ENCODE peak calls at places on chromosomes 3 and 15, in six cellular contexts. One of them, this sample, is unnamed. For H3K4me1, the result is how much of the 10 kb centered on the place peaks cover.

GRCh38 chr15:95972136-95972553 is 358.4 kb upstream of the NR2F2 start:
- DNase-seq in sigmoid colon: no peak
- DNase-seq in mammary epithelial cell: peak
- DNase-seq in heart right ventricle: peak
- DNase-seq in lower lobe of right lung: no peak
- DNase-seq in NT2/D1: no peak
- DNase-seq in this sample: no peak

GRCh38 chr15:76974456-76975083 is 20.4 kb upstream of the PSTPIP1 start:
- DNase-seq in sigmoid colon: no peak
- DNase-seq in mammary epithelial cell: no peak
- DNase-seq in heart right ventricle: no peak
- DNase-seq in lower lobe of right lung: no peak
- DNase-seq in NT2/D1: no peak
- DNase-seq in this sample: no peak

GRCh38 chr3:28476764-28477163 is 128.1 kb upstream of the AZI2 start:
- DNase-seq in sigmoid colon: no peak
- DNase-seq in mammary epithelial cell: no peak
- DNase-seq in heart right ventricle: no peak
- DNase-seq in lower lobe of right lung: no peak
- DNase-seq in NT2/D1: no peak
- DNase-seq in this sample: no peak

GRCh38 chr3:127238602-127239001 is 45.7 kb downstream of the PRR23E start:
- DNase-seq in sigmoid colon: no peak
- DNase-seq in mammary epithelial cell: peak
- DNase-seq in heart right ventricle: no peak
- DNase-seq in lower lobe of right lung: no peak
- DNase-seq in NT2/D1: no peak
- DNase-seq in this sample: no peak

GRCh38 chr3:134810052-134810435 is 15.0 kb downstream of the EPHB1 start:
- DNase-seq in sigmoid colon: no peak
- DNase-seq in mammary epithelial cell: no peak
- DNase-seq in heart right ventricle: no peak
- DNase-seq in lower lobe of right lung: no peak
- DNase-seq in NT2/D1: no peak
- DNase-seq in this sample: no peak

GRCh38 chr3:44114142-44114541 is 127.5 kb upstream of the TOPAZ1 start:
- DNase-seq in sigmoid colon: no peak
- DNase-seq in mammary epithelial cell: no peak
- DNase-seq in heart right ventricle: peak
- DNase-seq in lower lobe of right lung: no peak
- DNase-seq in NT2/D1: peak
- DNase-seq in this sample: no peak

GRCh38 chr15:48040166-48040817 is 80.5 kb upstream of the SLC24A5 start:
- DNase-seq in sigmoid colon: no peak
- DNase-seq in mammary epithelial cell: peak
- DNase-seq in heart right ventricle: no peak
- DNase-seq in lower lobe of right lung: no peak
- DNase-seq in NT2/D1: no peak
- DNase-seq in this sample: no peak

GRCh38 chr3:195098741-195099525 is 172.0 kb downstream of the XXYLT1 start:
- DNase-seq in sigmoid colon: no peak
- DNase-seq in mammary epithelial cell: no peak
- DNase-seq in heart right ventricle: peak
- DNase-seq in lower lobe of right lung: peak
- DNase-seq in NT2/D1: no peak
- DNase-seq in this sample: peak

GRCh38 chr15:90845201-90845949 is 23.0 kb upstream of the FURIN start:
- DNase-seq in sigmoid colon: no peak
- DNase-seq in mammary epithelial cell: peak
- DNase-seq in heart right ventricle: no peak
- DNase-seq in lower lobe of right lung: no peak
- DNase-seq in NT2/D1: no peak
- DNase-seq in this sample: no peak

GRCh38 chr15:79728867-79729266 is 167.9 kb downstream of the MTHFS start:
- DNase-seq in sigmoid colon: no peak
- DNase-seq in mammary epithelial cell: no peak
- DNase-seq in heart right ventricle: no peak
- DNase-seq in lower lobe of right lung: no peak
- DNase-seq in NT2/D1: no peak
- DNase-seq in this sample: no peak

GRCh38 chr15:29827421-29827820 is 5.2 kb upstream of the TJP1 start:
- DNase-seq in sigmoid colon: no peak
- DNase-seq in mammary epithelial cell: no peak
- DNase-seq in heart right ventricle: no peak
- DNase-seq in lower lobe of right lung: no peak
- DNase-seq in NT2/D1: no peak
- DNase-seq in this sample: no peak

GRCh38 chr3:20078194-20078709 is 38.0 kb downstream of the KAT2B start:
- DNase-seq in sigmoid colon: no peak
- DNase-seq in mammary epithelial cell: no peak
- DNase-seq in heart right ventricle: no peak
- DNase-seq in lower lobe of right lung: no peak
- DNase-seq in NT2/D1: no peak
- DNase-seq in this sample: no peak

GRCh38 chr15:80233511-80234080 is 18.4 kb downstream of the CTXND1 start:
- DNase-seq in sigmoid colon: no peak
- DNase-seq in mammary epithelial cell: no peak
- DNase-seq in heart right ventricle: no peak
- DNase-seq in lower lobe of right lung: no peak
- DNase-seq in NT2/D1: no peak
- DNase-seq in this sample: no peak

GRCh38 chr15:74123685-74124084 is 6.7 kb upstream of the ISLR2 start:
- DNase-seq in sigmoid colon: no peak
- DNase-seq in mammary epithelial cell: no peak
- DNase-seq in heart right ventricle: no peak
- DNase-seq in lower lobe of right lung: no peak
- DNase-seq in NT2/D1: no peak
- DNase-seq in this sample: no peak

GRCh38 chr15:67931861-67932260 is 92.0 kb upstream of the RNU6-1 start:
- DNase-seq in sigmoid colon: no peak
- DNase-seq in mammary epithelial cell: peak
- DNase-seq in heart right ventricle: no peak
- DNase-seq in lower lobe of right lung: no peak
- DNase-seq in NT2/D1: no peak
- DNase-seq in this sample: no peak

GRCh38 chr3:25438791-25439555 is 10.9 kb downstream of the RARB start:
- DNase-seq in sigmoid colon: no peak
- DNase-seq in mammary epithelial cell: no peak
- DNase-seq in heart right ventricle: no peak
- DNase-seq in lower lobe of right lung: no peak
- DNase-seq in NT2/D1: no peak
- DNase-seq in this sample: no peak

GRCh38 chr15:70492240-70493177 is 270.8 kb downstream of the UACA start:
- DNase-seq in sigmoid colon: no peak
- DNase-seq in mammary epithelial cell: peak
- DNase-seq in heart right ventricle: peak
- DNase-seq in lower lobe of right lung: peak
- DNase-seq in NT2/D1: no peak
- DNase-seq in this sample: peak
- H3K4me1 ChIP-seq in sigmoid colon: under half
- H3K4me1 ChIP-seq in mammary epithelial cell: under half
- H3K4me1 ChIP-seq in heart right ventricle: under half
- H3K4me1 ChIP-seq in lower lobe of right lung: under half
- H3K4me1 ChIP-seq in NT2/D1: under half
- H3K4me1 ChIP-seq in this sample: under half

GRCh38 chr3:71444861-71445259 is 138.7 kb downstream of the FOXP1 start:
- DNase-seq in sigmoid colon: no peak
- DNase-seq in mammary epithelial cell: no peak
- DNase-seq in heart right ventricle: no peak
- DNase-seq in lower lobe of right lung: no peak
- DNase-seq in NT2/D1: no peak
- DNase-seq in this sample: no peak

GRCh38 chr3:71447803-71448202 is 135.7 kb downstream of the FOXP1 start:
- DNase-seq in sigmoid colon: no peak
- DNase-seq in mammary epithelial cell: peak
- DNase-seq in heart right ventricle: no peak
- DNase-seq in lower lobe of right lung: no peak
- DNase-seq in NT2/D1: no peak
- DNase-seq in this sample: no peak

GRCh38 chr3:71447197-71447596 is 136.3 kb downstream of the FOXP1 start:
- DNase-seq in sigmoid colon: no peak
- DNase-seq in mammary epithelial cell: no peak
- DNase-seq in heart right ventricle: no peak
- DNase-seq in lower lobe of right lung: no peak
- DNase-seq in NT2/D1: no peak
- DNase-seq in this sample: no peak

GRCh38 chr3:71446734-71447133 is 136.8 kb downstream of the FOXP1 start:
- DNase-seq in sigmoid colon: no peak
- DNase-seq in mammary epithelial cell: no peak
- DNase-seq in heart right ventricle: no peak
- DNase-seq in lower lobe of right lung: no peak
- DNase-seq in NT2/D1: no peak
- DNase-seq in this sample: no peak

DNA sequence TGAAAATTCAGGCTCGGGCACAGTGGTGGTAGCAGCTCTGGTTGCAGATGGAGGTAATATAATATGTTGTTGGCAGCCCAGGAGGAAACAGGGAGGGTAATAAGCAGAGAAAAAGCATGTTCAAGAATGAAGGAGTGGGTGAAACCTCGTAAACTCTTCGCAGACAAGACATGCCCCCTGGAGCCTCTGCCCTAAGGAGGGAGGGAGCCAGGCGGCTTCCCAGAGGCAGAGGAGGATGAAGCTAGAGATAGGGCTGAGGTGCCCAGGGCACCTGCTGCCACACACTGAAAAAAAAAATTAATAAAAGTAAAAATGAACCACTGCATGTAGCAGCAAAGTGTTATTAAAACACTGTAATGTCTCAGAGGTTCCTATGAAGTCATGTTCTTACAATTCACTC is 137.3 kb downstream of the FOXP1 start:
- DNase-seq in sigmoid colon: no peak
- DNase-seq in mammary epithelial cell: no peak
- DNase-seq in heart right ventricle: no peak
- DNase-seq in lower lobe of right lung: no peak
- DNase-seq in NT2/D1: no peak
- DNase-seq in this sample: no peak
- H3K4me1 ChIP-seq in sigmoid colon: under half
- H3K4me1 ChIP-seq in mammary epithelial cell: under half
- H3K4me1 ChIP-seq in heart right ventricle: half or more
- H3K4me1 ChIP-seq in lower lobe of right lung: half or more
- H3K4me1 ChIP-seq in NT2/D1: under half
- H3K4me1 ChIP-seq in this sample: under half

DNA sequence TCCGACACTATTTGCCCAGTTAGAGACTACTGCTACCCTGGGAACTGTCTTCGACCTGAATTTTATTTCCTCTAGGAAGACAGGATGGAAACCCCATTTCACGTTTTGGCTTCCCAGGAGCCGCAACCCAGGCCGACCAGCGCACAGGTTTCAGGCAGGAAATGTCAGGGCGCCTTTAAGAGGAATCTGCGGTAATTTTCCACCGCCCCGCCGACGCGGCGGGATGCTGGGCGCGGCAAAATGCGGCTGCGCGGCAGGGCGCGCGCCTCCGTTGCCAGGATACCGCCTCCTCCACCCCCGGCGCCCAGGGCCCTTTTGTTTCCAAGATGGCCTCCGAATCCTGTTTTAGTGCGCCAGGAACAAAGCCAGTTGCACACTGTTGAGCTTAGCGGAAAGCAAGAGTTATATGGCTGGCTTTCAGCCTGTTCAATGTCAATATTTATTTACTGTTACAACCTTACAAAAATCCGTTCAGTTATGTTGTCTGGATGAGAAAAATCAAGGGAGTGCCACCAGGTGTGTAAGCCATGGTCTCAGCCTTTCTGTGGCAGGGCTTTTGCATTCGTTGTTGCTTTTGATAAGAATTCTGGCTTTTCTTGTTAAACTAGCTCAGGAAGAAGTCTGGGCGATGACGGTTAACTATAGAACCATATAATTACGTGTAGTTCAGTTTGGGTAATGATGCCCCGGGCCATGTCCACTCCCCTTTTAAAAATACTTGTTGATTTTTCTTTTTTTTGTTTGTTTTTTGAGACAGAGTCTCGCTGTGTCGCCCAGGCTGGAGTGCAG is 79.7 kb upstream of the CHD2 start:
- DNase-seq in sigmoid colon: peak
- DNase-seq in mammary epithelial cell: peak
- DNase-seq in heart right ventricle: peak
- DNase-seq in lower lobe of right lung: peak
- DNase-seq in NT2/D1: peak
- DNase-seq in this sample: peak
- H3K4me1 ChIP-seq in sigmoid colon: under half
- H3K4me1 ChIP-seq in mammary epithelial cell: under half
- H3K4me1 ChIP-seq in heart right ventricle: under half
- H3K4me1 ChIP-seq in lower lobe of right lung: under half
- H3K4me1 ChIP-seq in NT2/D1: under half
- H3K4me1 ChIP-seq in this sample: under half

GRCh38 chr15:89807689-89808088 is 7.0 kb downstream of the ANPEP start:
- DNase-seq in sigmoid colon: no peak
- DNase-seq in mammary epithelial cell: no peak
- DNase-seq in heart right ventricle: no peak
- DNase-seq in lower lobe of right lung: no peak
- DNase-seq in NT2/D1: no peak
- DNase-seq in this sample: no peak
- H3K4me1 ChIP-seq in sigmoid colon: under half
- H3K4me1 ChIP-seq in mammary epithelial cell: under half
- H3K4me1 ChIP-seq in heart right ventricle: under half
- H3K4me1 ChIP-seq in lower lobe of right lung: under half
- H3K4me1 ChIP-seq in NT2/D1: under half
- H3K4me1 ChIP-seq in this sample: under half

DNA sequence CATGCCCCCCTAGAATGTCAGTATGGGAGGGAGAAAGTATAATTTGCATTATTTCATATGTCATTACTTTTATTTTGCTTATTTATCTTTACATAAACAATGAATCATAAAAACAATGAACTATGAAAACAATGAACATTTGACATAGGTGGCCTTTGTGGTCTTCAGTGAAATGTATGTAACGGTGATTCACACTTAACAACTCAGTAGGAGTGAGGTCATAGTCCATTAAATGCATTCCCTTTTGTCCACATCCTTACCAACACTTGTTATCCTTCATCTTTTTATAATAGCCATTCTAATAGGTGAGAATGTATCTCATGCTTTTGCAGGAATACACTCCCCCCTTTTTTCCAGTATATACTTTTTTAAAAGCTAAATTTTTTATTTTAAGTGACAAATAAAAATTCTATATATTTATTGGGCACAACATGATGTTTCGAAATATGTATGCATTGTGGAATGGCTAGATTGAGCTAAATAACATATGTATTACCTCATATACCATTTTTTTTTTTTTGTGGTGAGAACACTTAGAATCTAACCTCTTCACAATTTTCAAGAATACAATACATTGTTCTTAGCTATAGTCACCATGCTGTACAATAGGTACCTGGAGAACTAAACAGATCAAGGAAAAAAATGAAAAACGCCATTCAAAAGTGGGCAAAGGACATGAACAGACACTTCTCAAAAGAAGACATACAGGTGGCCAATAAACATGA is 189.5 kb downstream of the WDR72 start:
- DNase-seq in sigmoid colon: no peak
- DNase-seq in mammary epithelial cell: peak
- DNase-seq in heart right ventricle: no peak
- DNase-seq in lower lobe of right lung: no peak
- DNase-seq in NT2/D1: no peak
- DNase-seq in this sample: no peak
- H3K4me1 ChIP-seq in sigmoid colon: under half
- H3K4me1 ChIP-seq in mammary epithelial cell: under half
- H3K4me1 ChIP-seq in heart right ventricle: under half
- H3K4me1 ChIP-seq in lower lobe of right lung: under half
- H3K4me1 ChIP-seq in NT2/D1: under half
- H3K4me1 ChIP-seq in this sample: under half